ENCODE peak calls at places on chromosomes 7 and 10, in six cellular contexts. U is activated naive CD4-positive, alpha-beta T cell treated with Interleukin-2 at 50 U/mL for 16 hours; R is right cardiac atrium; H is iPS-NIHi11; T is activated CD8-positive, alpha-beta memory T cell treated with anti-CD3 and anti-CD28 coated beads for 24 hours; L is GM12878. N is an unnamed sample.

GRCh38 chr7:34747842-34748241 is 89.8 kb downstream of the NPSR1 start:
- DNase-seq in U (no peak), R (no peak), H (peak), T (no peak), L (no peak), N (no peak)

GRCh38 chr7:128941323-128941890 is 3.7 kb downstream of the IRF5 start:
- DNase-seq in U (no peak), R (peak), H (no peak), T (peak), L (no peak), N (no peak)

GRCh38 chr10:101772017-101772894 is 3.7 kb downstream of the FGF8 start:
- DNase-seq in U (no peak), R (no peak), H (no peak), T (no peak), L (no peak), N (no peak)

GRCh38 chr7:105269397-105269796 is 119.3 kb downstream of the SRPK2 start:
- DNase-seq in U (no peak), R (no peak), H (no peak), T (no peak), L (no peak), N (no peak)

GRCh38 chr7:149625947-149626392 is 128.4 kb upstream of the ZNF746 start:
- DNase-seq in U (no peak), R (no peak), H (no peak), T (no peak), L (no peak), N (no peak)

GRCh38 chr10:35668865-35669650 is 27.0 kb upstream of the FZD8 start:
- DNase-seq in U (no peak), R (no peak), H (peak), T (no peak), L (no peak), N (no peak)

GRCh38 chr10:114754445-114755320 is 66.9 kb upstream of the FHIP2A start:
- DNase-seq in U (no peak), R (no peak), H (peak), T (no peak), L (no peak), N (no peak)

GRCh38 chr7:82376739-82377138 is 66.8 kb downstream of the CACNA2D1 start:
- DNase-seq in U (no peak), R (no peak), H (no peak), T (no peak), L (no peak), N (no peak)

GRCh38 chr10:102220612-102221011 is 5.5 kb upstream of the ELOVL3 start:
- DNase-seq in U (no peak), R (no peak), H (no peak), T (no peak), L (no peak), N (no peak)

GRCh38 chr10:46518028-46518725 is 38.3 kb downstream of the GPRIN2 start:
- DNase-seq in U (no peak), R (no peak), H (no peak), T (no peak), L (no peak), N (peak)

GRCh38 chr10:105964009-105964408 is 1200.5 kb downstream of the SORCS1 start:
- DNase-seq in U (no peak), R (no peak), H (no peak), T (no peak), L (no peak), N (no peak)